ENCODE peak calls at places on chromosomes 11 and 22, in five cellular contexts. C is aorta, Y is heart right ventricle, A is OCI-LY7, E is neural progenitor cell. T is an unnamed sample.

GRCh38 chr11:63592975-63593395 is 21.2 kb downstream of the PLAAT3 start:
- DNase-seq in C (no peak), Y (no peak), A (peak; percentile 33), E (peak; percentile 24), T (no peak)

GRCh38 chr22:49760630-49761571 is 66.8 kb downstream of the BRD1 start:
- DNase-seq in C (peak; percentile 36), Y (no peak), A (peak; percentile 75), E (no peak), T (peak; percentile 57)

GRCh38 chr22:27130949-27131745 is 473.8 kb downstream of the MIAT start:
- DNase-seq in C (no peak), Y (no peak), A (no peak), E (no peak), T (no peak)

GRCh38 chr11:6635082-6635932 is 16.1 kb upstream of the TPP1 start:
- DNase-seq in C (no peak), Y (peak; percentile 81), A (no peak), E (no peak), T (peak; percentile 91)

GRCh38 chr22:44673406-44673805 is 28.6 kb upstream of the PRR5 start:
- DNase-seq in C (peak; percentile 11), Y (no peak), A (no peak), E (no peak), T (peak; percentile 15)

GRCh38 chr11:110174645-110175310 is 81.6 kb downstream of the ZC3H12C start:
- DNase-seq in C (no peak), Y (no peak), A (no peak), E (no peak), T (no peak)

GRCh38 chr11:70026726-70027125 is 51.4 kb upstream of the ANO1 start:
- DNase-seq in C (no peak), Y (no peak), A (no peak), E (no peak), T (no peak)

GRCh38 chr11:43933226-43933607 is 9.2 kb upstream of the C11orf96 start:
- DNase-seq in C (no peak), Y (no peak), A (no peak), E (no peak), T (no peak)

GRCh38 chr11:118010738-118011461 is 24.7 kb downstream of the IL10RA start:
- DNase-seq in C (peak; percentile 87), Y (peak; percentile 57), A (peak; percentile 93), E (no peak), T (no peak)

GRCh38 chr11:36558511-36559413 is 9.0 kb upstream of the RAG1 start:
- DNase-seq in C (no peak), Y (no peak), A (no peak), E (no peak), T (no peak)

GRCh38 chr22:22752556-22753477 is 108.4 kb downstream of the GGTLC2 start:
- DNase-seq in C (peak; percentile 63), Y (no peak), A (peak; percentile 68), E (no peak), T (peak; percentile 77)

GRCh38 chr11:77815459-77815858 is 5.1 kb downstream of the RSF1 start:
- DNase-seq in C (no peak), Y (no peak), A (no peak), E (no peak), T (no peak)

GRCh38 chr11:134374171-134374570 is 37.9 kb downstream of the B3GAT1 start:
- DNase-seq in C (peak; percentile 5), Y (no peak), A (no peak), E (no peak), T (peak; percentile 69)

GRCh38 chr22:27507066-27507715 is 294.4 kb downstream of the MN1 start:
- DNase-seq in C (no peak), Y (no peak), A (no peak), E (no peak), T (peak; percentile 23)

GRCh38 chr11:74620537-74620936 is 28.2 kb downstream of the POLD3 start:
- DNase-seq in C (no peak), Y (no peak), A (no peak), E (no peak), T (no peak)

GRCh38 chr11:134333312-134333711 is 1.5 kb downstream of the GLB1L2 start:
- DNase-seq in C (no peak), Y (no peak), A (no peak), E (no peak), T (no peak)

GRCh38 chr11:129458756-129459535 is 83.3 kb downstream of the BARX2 start:
- DNase-seq in C (no peak), Y (no peak), A (no peak), E (no peak), T (no peak)

GRCh38 chr22:35376728-35377472 is 4.0 kb upstream of the HMOX1 start:
- DNase-seq in C (peak; percentile 97), Y (peak; percentile 95), A (peak; percentile 92), E (peak; percentile 98), T (peak; percentile 97)

GRCh38 chr11:1039481-1040427 is 3.2 kb upstream of the MUC6 start:
- DNase-seq in C (peak; percentile 42), Y (no peak), A (no peak), E (no peak), T (no peak)

GRCh38 chr11:83097671-83098070 is 26.0 kb upstream of the RAB30 start:
- DNase-seq in C (no peak), Y (no peak), A (no peak), E (no peak), T (no peak)

GRCh38 chr11:11514246-11514645 is 107.6 kb downstream of the GALNT18 start:
- DNase-seq in C (no peak), Y (no peak), A (no peak), E (peak; percentile 26), T (no peak)

GRCh38 chr22:50208939-50209892 is 8.4 kb downstream of the SELENOO start:
- DNase-seq in C (no peak), Y (no peak), A (no peak), E (no peak), T (peak; percentile 79)

GRCh38 chr11:131240421-131240820 is 130.0 kb upstream of the NTM start:
- DNase-seq in C (no peak), Y (no peak), A (no peak), E (no peak), T (no peak)

GRCh38 chr11:73661035-73661628 is 14.8 kb downstream of the PLEKHB1 start:
- DNase-seq in C (peak; percentile 94), Y (peak; percentile 90), A (peak; percentile 73), E (peak; percentile 95), T (peak; percentile 95)

GRCh38 chr22:45478108-45478771 is 24.4 kb upstream of the FBLN1 start:
- DNase-seq in C (no peak), Y (no peak), A (no peak), E (no peak), T (no peak)

GRCh38 chr11:113296016-113296415 is 18.4 kb upstream of the TTC12 start:
- DNase-seq in C (no peak), Y (no peak), A (no peak), E (no peak), T (no peak)

GRCh38 chr22:33864723-33865130 is 55.5 kb downstream of the LARGE1 start:
- DNase-seq in C (no peak), Y (peak; percentile 37), A (no peak), E (no peak), T (no peak)

GRCh38 chr11:61053198-61053597 is 49.1 kb upstream of the CD5 start:
- DNase-seq in C (no peak), Y (no peak), A (no peak), E (no peak), T (no peak)

GRCh38 chr11:65912840-65913239 is 6.0 kb downstream of the C11orf68 start:
- DNase-seq in C (no peak), Y (no peak), A (no peak), E (no peak), T (no peak)

GRCh38 chr22:50691521-50691920 is 18.9 kb downstream of the SHANK3 start:
- DNase-seq in C (peak; percentile 24), Y (peak; percentile 4), A (peak; percentile 57), E (peak; percentile 62), T (no peak)

GRCh38 chr11:36258730-36259360 is 30.4 kb downstream of the COMMD9 start:
- DNase-seq in C (peak; percentile 70), Y (peak; percentile 44), A (peak; percentile 12), E (peak; percentile 84), T (no peak)

GRCh38 chr22:29030618-29031235 is 30.9 kb downstream of the C22orf31 start:
- DNase-seq in C (peak; percentile 83), Y (peak; percentile 87), A (no peak), E (peak; percentile 79), T (peak; percentile 94)

GRCh38 chr11:36139767-36140166 is 149.5 kb downstream of the COMMD9 start:
- DNase-seq in C (no peak), Y (no peak), A (no peak), E (no peak), T (no peak)

GRCh38 chr22:25393121-25393805 is 171.2 kb upstream of the GRK3 start:
- DNase-seq in C (no peak), Y (no peak), A (no peak), E (no peak), T (peak; percentile 58)
- H3K27ac ChIP-seq in C (no peak overlapping the region), Y (no peak overlapping the region), A (no peak overlapping the region), E (no peak overlapping the region), T (no peak overlapping the region)

DNA sequence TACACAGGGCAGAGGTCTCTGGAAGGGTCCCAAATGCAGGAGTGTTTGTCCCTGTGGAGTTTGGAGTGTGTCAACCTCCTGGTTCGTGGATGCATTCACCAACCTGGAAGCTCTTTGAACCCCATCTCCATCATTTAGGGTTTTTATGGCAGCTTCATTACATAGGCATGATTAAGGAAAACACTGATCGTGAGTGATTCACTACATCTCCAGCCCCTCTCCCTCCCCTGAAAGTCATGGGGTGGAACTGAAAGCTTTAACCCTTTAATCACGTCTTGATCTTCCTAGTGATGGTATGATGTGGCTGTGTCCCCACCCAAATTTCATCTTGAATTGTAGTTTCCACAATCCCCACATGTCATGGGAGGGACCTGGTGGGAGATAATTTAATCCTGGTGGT is 19.8 kb upstream of the INCENP start:
- DNase-seq in C (no peak), Y (no peak), A (no peak), E (no peak), T (no peak)
- H3K27ac ChIP-seq in C (peak overlapping the region; percentile 99), Y (peak overlapping the region; percentile 86), A (no peak overlapping the region), E (no peak overlapping the region), T (no peak overlapping the region)

GRCh38 chr11:124595302-124595701 is 15.9 kb upstream of the PANX3 start:
- DNase-seq in C (no peak), Y (no peak), A (no peak), E (no peak), T (no peak)

GRCh38 chr11:124600924-124601323 is 10.3 kb upstream of the PANX3 start:
- DNase-seq in C (no peak), Y (no peak), A (no peak), E (no peak), T (no peak)

GRCh38 chr11:124592627-124593026 is 18.6 kb upstream of the PANX3 start:
- DNase-seq in C (no peak), Y (no peak), A (no peak), E (no peak), T (no peak)

GRCh38 chr11:124602193-124602592 is 9.0 kb upstream of the PANX3 start:
- DNase-seq in C (no peak), Y (no peak), A (no peak), E (no peak), T (no peak)

DNA sequence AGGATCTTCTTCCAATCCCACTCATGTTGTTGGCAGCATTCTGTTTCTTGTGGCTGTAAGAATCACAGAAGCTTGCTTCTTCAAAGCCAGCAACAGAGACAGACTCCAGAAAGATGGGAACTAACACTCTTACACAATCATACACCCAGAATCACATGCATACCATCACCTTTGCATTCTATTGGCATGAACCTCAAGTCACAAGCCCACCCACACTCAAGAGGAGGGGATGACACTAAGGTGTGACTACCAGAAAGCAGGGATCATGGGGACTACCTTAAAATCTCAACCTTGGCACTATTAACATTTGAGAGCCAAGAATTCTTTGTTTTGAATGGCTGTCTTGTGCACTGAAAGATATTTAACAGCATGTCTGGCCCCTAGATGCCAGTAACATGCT is 13.6 kb upstream of the PANX3 start:
- DNase-seq in C (no peak), Y (no peak), A (no peak), E (no peak), T (no peak)
- H3K27ac ChIP-seq in C (no peak overlapping the region), Y (no peak overlapping the region), A (no peak overlapping the region), E (no peak overlapping the region), T (no peak overlapping the region)

GRCh38 chr22:38964306-38964705 is 6.9 kb downstream of the APOBEC3A start:
- DNase-seq in C (no peak), Y (no peak), A (no peak), E (no peak), T (peak; percentile 59)
- H3K27ac ChIP-seq in C (no peak overlapping the region), Y (no peak overlapping the region), A (no peak overlapping the region), E (no peak overlapping the region), T (no peak overlapping the region)